ENCODE peak calls at places on chromosomes 2 and 18, in four cellular contexts. One of them, this sample, is unnamed. For H3K9me3 and H3K4me1, the result is how much of the 10 kb centered on the place peaks cover.

GRCh38 chr2:12824771-12825363 is 108.1 kb downstream of the TRIB2 start:
- DNase-seq in colonic mucosa: peak
- DNase-seq in psoas muscle: peak
- DNase-seq in adrenal gland: no peak
- DNase-seq in this sample: peak

GRCh38 chr2:9327873-9328352 is 95.4 kb downstream of the ITGB1BP1 start:
- DNase-seq in psoas muscle: no peak
- DNase-seq in adrenal gland: no peak
- DNase-seq in colonic mucosa: no peak
- DNase-seq in this sample: no peak

GRCh38 chr2:229539628-229540027 is 174.7 kb downstream of the DNER start:
- DNase-seq in colonic mucosa: no peak
- DNase-seq in psoas muscle: no peak
- DNase-seq in adrenal gland: no peak
- DNase-seq in this sample: no peak

GRCh38 chr2:80548469-80548868 is 243.9 kb upstream of the LRRTM1 start:
- DNase-seq in colonic mucosa: no peak
- DNase-seq in adrenal gland: no peak
- DNase-seq in psoas muscle: no peak
- DNase-seq in this sample: no peak

GRCh38 chr2:153770359-153770991 is 101.2 kb upstream of the GALNT13 start:
- DNase-seq in adrenal gland: no peak
- DNase-seq in colonic mucosa: no peak
- DNase-seq in psoas muscle: no peak
- DNase-seq in this sample: no peak

GRCh38 chr18:73724908-73725307 is 422.7 kb downstream of the FBXO15 start:
- DNase-seq in colonic mucosa: no peak
- DNase-seq in psoas muscle: no peak
- DNase-seq in adrenal gland: no peak
- DNase-seq in this sample: no peak

GRCh38 chr2:18244840-18245239 is 315.6 kb downstream of the RDH14 start:
- DNase-seq in psoas muscle: no peak
- DNase-seq in colonic mucosa: no peak
- DNase-seq in adrenal gland: no peak
- DNase-seq in this sample: no peak

GRCh38 chr2:140246957-140247356 is 1466.8 kb upstream of the NXPH2 start:
- DNase-seq in colonic mucosa: no peak
- DNase-seq in psoas muscle: no peak
- DNase-seq in adrenal gland: no peak
- DNase-seq in this sample: no peak

GRCh38 chr2:71544919-71545571 is 91.7 kb downstream of the DYSF start:
- DNase-seq in adrenal gland: no peak
- DNase-seq in psoas muscle: no peak
- DNase-seq in colonic mucosa: peak
- DNase-seq in this sample: peak

GRCh38 chr2:235740821-235741220 is 247.0 kb downstream of the AGAP1 start:
- DNase-seq in psoas muscle: no peak
- DNase-seq in colonic mucosa: no peak
- DNase-seq in adrenal gland: no peak
- DNase-seq in this sample: peak

GRCh38 chr18:10476430-10476829 is 22.0 kb downstream of the APCDD1 start:
- DNase-seq in adrenal gland: no peak
- DNase-seq in colonic mucosa: no peak
- DNase-seq in psoas muscle: no peak
- DNase-seq in this sample: no peak

GRCh38 chr18:40371673-40372072 is 1583.4 kb upstream of the PIK3C3 start:
- DNase-seq in colonic mucosa: no peak
- DNase-seq in adrenal gland: no peak
- DNase-seq in psoas muscle: no peak
- DNase-seq in this sample: no peak

GRCh38 chr2:21097331-21097730 is 26.4 kb upstream of the TDRD15 start:
- DNase-seq in psoas muscle: no peak
- DNase-seq in adrenal gland: no peak
- DNase-seq in colonic mucosa: no peak
- DNase-seq in this sample: no peak

GRCh38 chr18:62634991-62635630 is 80.2 kb upstream of the PHLPP1 start:
- DNase-seq in adrenal gland: no peak
- DNase-seq in colonic mucosa: no peak
- DNase-seq in psoas muscle: no peak
- DNase-seq in this sample: no peak

GRCh38 chr2:86274918-86275275 is 62.5 kb downstream of the REEP1 start:
- DNase-seq in colonic mucosa: peak
- DNase-seq in adrenal gland: no peak
- DNase-seq in psoas muscle: no peak
- DNase-seq in this sample: peak

GRCh38 chr18:49849331-49850217 is 36.2 kb upstream of the ACAA2 start:
- DNase-seq in adrenal gland: no peak
- DNase-seq in psoas muscle: peak
- DNase-seq in colonic mucosa: peak
- DNase-seq in this sample: peak

GRCh38 chr2:181679544-181679979 is 755 bp downstream of the NEUROD1 start:
- DNase-seq in psoas muscle: no peak
- DNase-seq in adrenal gland: no peak
- DNase-seq in colonic mucosa: no peak
- DNase-seq in this sample: no peak
- H3K9me3 ChIP-seq in psoas muscle: under half
- H3K9me3 ChIP-seq in adrenal gland: under half
- H3K9me3 ChIP-seq in colonic mucosa: under half
- H3K9me3 ChIP-seq in this sample: under half

GRCh38 chr2:70522627-70523026 is 31.0 kb downstream of the TGFA start:
- DNase-seq in psoas muscle: no peak
- DNase-seq in colonic mucosa: no peak
- DNase-seq in adrenal gland: no peak
- DNase-seq in this sample: no peak

GRCh38 chr2:70519453-70519852 is 34.2 kb downstream of the TGFA start:
- DNase-seq in adrenal gland: no peak
- DNase-seq in colonic mucosa: no peak
- DNase-seq in psoas muscle: no peak
- DNase-seq in this sample: no peak

GRCh38 chr2:70518557-70518956 is 35.1 kb downstream of the TGFA start:
- DNase-seq in adrenal gland: no peak
- DNase-seq in colonic mucosa: no peak
- DNase-seq in psoas muscle: no peak
- DNase-seq in this sample: no peak

GRCh38 chr2:70523672-70523995 is 30.0 kb downstream of the TGFA start:
- DNase-seq in colonic mucosa: no peak
- DNase-seq in psoas muscle: no peak
- DNase-seq in adrenal gland: no peak
- DNase-seq in this sample: no peak

DNA sequence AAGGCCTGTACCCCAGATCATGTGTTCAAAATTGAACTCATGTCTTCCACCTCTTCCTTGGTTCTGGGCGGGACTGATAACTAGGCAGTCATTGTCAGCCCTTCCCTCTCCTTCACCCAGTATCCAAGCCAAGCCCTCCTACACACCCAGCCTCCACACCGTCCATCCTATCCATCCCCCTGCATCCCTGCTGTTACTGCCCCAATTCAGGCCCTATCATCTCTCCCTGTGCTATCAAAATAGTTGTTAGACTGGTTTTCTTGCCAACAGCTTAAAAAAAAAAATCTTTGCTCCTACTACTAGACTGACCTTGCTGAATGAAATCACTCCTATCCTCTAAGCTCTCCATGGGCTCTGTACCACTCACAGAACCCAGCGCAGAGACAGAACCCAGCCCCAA is 32.8 kb downstream of the TGFA start:
- DNase-seq in psoas muscle: no peak
- DNase-seq in colonic mucosa: no peak
- DNase-seq in adrenal gland: no peak
- DNase-seq in this sample: no peak
- H3K4me1 ChIP-seq in psoas muscle: under half
- H3K4me1 ChIP-seq in colonic mucosa: under half
- H3K4me1 ChIP-seq in adrenal gland: under half
- H3K4me1 ChIP-seq in this sample: under half

GRCh38 chr2:70123051-70123828 is 36.0 kb downstream of the PCBP1 start:
- DNase-seq in psoas muscle: peak
- DNase-seq in adrenal gland: no peak
- DNase-seq in colonic mucosa: peak
- DNase-seq in this sample: peak
- TF ChIP-seq CTCF in psoas muscle: no peak
- TF ChIP-seq CTCF in adrenal gland: no peak
- TF ChIP-seq CTCF in colonic mucosa: no peak
- TF ChIP-seq CTCF in this sample: no peak

GRCh38 chr2:2868065-2868464 is 509.6 kb downstream of the EIPR1 start:
- DNase-seq in colonic mucosa: no peak
- DNase-seq in psoas muscle: no peak
- DNase-seq in adrenal gland: no peak
- DNase-seq in this sample: no peak

GRCh38 chr2:2867371-2867770 is 510.2 kb downstream of the EIPR1 start:
- DNase-seq in psoas muscle: no peak
- DNase-seq in adrenal gland: no peak
- DNase-seq in colonic mucosa: no peak
- DNase-seq in this sample: no peak

GRCh38 chr2:2871480-2872308 is 505.9 kb downstream of the EIPR1 start:
- DNase-seq in colonic mucosa: no peak
- DNase-seq in adrenal gland: no peak
- DNase-seq in psoas muscle: no peak
- DNase-seq in this sample: no peak

GRCh38 chr2:2872309-2872617 is 505.4 kb downstream of the EIPR1 start:
- DNase-seq in psoas muscle: no peak
- DNase-seq in colonic mucosa: no peak
- DNase-seq in adrenal gland: no peak
- DNase-seq in this sample: no peak

GRCh38 chr2:2870106-2870505 is 507.5 kb downstream of the EIPR1 start:
- DNase-seq in psoas muscle: no peak
- DNase-seq in adrenal gland: no peak
- DNase-seq in colonic mucosa: no peak
- DNase-seq in this sample: no peak
- H3K9me3 ChIP-seq in psoas muscle: under half
- H3K9me3 ChIP-seq in adrenal gland: under half
- H3K9me3 ChIP-seq in colonic mucosa: under half
- H3K9me3 ChIP-seq in this sample: under half

GRCh38 chr18:58911241-58911640 is 46.6 kb downstream of the ZNF532 start:
- DNase-seq in adrenal gland: no peak
- DNase-seq in psoas muscle: no peak
- DNase-seq in colonic mucosa: no peak
- DNase-seq in this sample: no peak
- H3K4me1 ChIP-seq in adrenal gland: under half
- H3K4me1 ChIP-seq in psoas muscle: half or more
- H3K4me1 ChIP-seq in colonic mucosa: under half
- H3K4me1 ChIP-seq in this sample: under half

GRCh38 chr2:45396671-45397070 is 214.4 kb downstream of the SRBD1 start:
- DNase-seq in colonic mucosa: no peak
- DNase-seq in adrenal gland: no peak
- DNase-seq in psoas muscle: no peak
- DNase-seq in this sample: no peak

GRCh38 chr2:45391866-45392265 is 219.2 kb downstream of the SRBD1 start:
- DNase-seq in psoas muscle: no peak
- DNase-seq in adrenal gland: no peak
- DNase-seq in colonic mucosa: no peak
- DNase-seq in this sample: no peak

GRCh38 chr2:45397292-45397691 is 213.8 kb downstream of the SRBD1 start:
- DNase-seq in colonic mucosa: no peak
- DNase-seq in adrenal gland: no peak
- DNase-seq in psoas muscle: no peak
- DNase-seq in this sample: no peak

GRCh38 chr2:45394842-45395241 is 216.2 kb downstream of the SRBD1 start:
- DNase-seq in colonic mucosa: no peak
- DNase-seq in adrenal gland: no peak
- DNase-seq in psoas muscle: no peak
- DNase-seq in this sample: no peak

DNA sequence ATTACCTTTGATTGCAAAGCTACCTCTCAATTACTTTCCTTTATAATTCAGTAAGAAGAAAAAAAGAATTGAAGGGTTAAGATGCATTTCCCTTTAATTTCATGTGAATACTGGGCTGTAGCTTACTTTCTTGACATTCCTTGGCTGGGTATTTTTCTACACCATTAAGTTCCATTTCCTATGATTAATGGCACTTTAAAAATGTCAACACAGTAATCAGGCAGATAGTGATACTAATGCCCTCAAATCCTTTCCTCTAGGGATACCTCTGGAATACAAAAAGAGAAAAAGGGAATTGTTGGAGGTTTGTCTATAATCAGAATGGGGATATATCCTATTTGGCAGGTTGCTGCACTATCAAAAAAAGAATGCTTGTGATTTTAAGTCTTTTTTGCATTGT is 216.9 kb downstream of the SRBD1 start:
- DNase-seq in adrenal gland: no peak
- DNase-seq in colonic mucosa: no peak
- DNase-seq in psoas muscle: no peak
- DNase-seq in this sample: no peak
- TF ChIP-seq CTCF in adrenal gland: no peak
- TF ChIP-seq CTCF in colonic mucosa: no peak
- TF ChIP-seq CTCF in psoas muscle: no peak
- TF ChIP-seq CTCF in this sample: no peak

DNA sequence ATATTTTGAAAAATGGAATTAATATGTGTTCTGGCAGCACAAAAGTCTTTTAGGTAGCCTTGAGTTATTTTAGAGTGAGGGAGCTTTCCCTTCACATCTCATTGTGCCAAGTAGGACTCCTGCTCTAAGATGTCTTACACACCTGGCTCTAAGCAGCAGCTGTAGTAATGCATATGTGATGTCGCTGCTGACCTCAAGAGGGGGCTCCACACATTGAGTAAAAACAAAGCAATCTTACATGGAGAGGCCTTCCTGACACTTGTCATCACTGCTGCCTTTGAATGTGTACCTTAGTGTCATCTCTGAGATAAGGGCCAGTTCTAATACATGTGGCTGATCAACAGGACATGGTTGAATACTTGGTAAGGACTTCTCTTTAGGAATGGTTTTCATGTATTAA is 75.8 kb downstream of the ACTR3 start:
- DNase-seq in colonic mucosa: peak
- DNase-seq in psoas muscle: no peak
- DNase-seq in adrenal gland: no peak
- DNase-seq in this sample: no peak
- H3K9me3 ChIP-seq in colonic mucosa: under half
- H3K9me3 ChIP-seq in psoas muscle: under half
- H3K9me3 ChIP-seq in adrenal gland: under half
- H3K9me3 ChIP-seq in this sample: under half

DNA sequence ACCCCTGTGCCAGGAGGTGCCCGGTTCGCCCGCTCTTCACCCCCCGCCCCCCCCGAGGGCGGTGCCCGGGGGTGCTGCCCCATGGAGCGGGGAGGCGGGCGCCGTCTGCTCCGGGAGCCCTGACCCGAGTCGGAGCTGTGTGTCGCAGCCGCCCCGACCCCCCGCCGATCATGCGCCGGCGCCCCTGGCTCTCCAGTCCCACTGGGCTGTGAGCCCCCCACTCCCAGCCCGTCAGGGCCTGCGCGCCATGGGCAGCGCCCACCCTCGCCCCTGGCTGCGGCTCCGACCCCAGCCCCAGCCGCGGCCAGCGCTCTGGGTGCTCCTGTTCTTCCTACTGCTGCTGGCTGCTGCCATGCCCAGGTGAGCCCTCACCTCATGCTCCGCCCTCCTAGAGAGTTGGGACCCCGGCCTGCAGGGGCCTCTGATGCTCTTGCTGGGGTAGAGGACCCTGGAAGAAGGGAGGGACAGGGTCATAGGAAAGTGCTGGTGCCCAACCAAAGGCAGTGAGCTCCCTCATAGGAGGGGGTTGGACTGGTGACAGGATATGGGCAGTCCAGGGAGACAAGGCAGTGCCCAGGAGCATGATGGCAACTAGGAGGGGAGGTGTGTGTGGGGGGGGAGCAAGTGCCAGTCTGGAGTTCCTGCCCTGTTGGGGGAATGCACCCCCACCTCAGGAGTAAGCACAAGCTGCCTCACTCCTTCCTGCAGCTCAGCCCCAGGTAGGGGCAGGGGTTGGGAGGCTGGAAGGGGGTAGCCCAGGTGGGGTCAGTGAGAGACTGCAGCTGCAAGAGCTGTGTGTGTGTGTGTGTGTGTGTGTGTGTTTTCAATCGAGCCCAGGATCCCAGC is at the start of gene WNT10A:
- DNase-seq in psoas muscle: no peak
- DNase-seq in adrenal gland: no peak
- DNase-seq in colonic mucosa: no peak
- DNase-seq in this sample: no peak
- H3K4me1 ChIP-seq in psoas muscle: under half
- H3K4me1 ChIP-seq in adrenal gland: under half
- H3K4me1 ChIP-seq in colonic mucosa: under half
- H3K4me1 ChIP-seq in this sample: under half

This sample was measured in transverse colon.